ENCODE peak calls at places on chromosomes 7 and 10, in four cellular contexts. Q is tibial nerve, K is adrenal gland, I is H1. A is an unnamed sample.

GRCh38 chr10:94194256-94194655 is 168.5 kb downstream of the NOC3L start:
- DNase-seq in Q (no peak), K (no peak), I (no peak), A (no peak)

GRCh38 chr10:7218974-7219373 is 191.9 kb downstream of the SFMBT2 start:
- DNase-seq in Q (no peak), K (no peak), I (no peak), A (no peak)

GRCh38 chr7:39721345-39721744 is 98.0 kb downstream of the RALA start:
- DNase-seq in Q (no peak), K (no peak), I (no peak), A (no peak)

GRCh38 chr10:95295031-95295755 is 4.4 kb upstream of the PDLIM1 start:
- DNase-seq in Q (no peak), K (no peak), I (no peak), A (peak; percentile 62)

GRCh38 chr7:114062810-114063209 is 144.0 kb upstream of the PPP1R3A start:
- DNase-seq in Q (no peak), K (no peak), I (no peak), A (no peak)

GRCh38 chr10:99945286-99945685 is 64.5 kb downstream of the DNMBP start:
- DNase-seq in Q (no peak), K (peak; percentile 33), I (no peak), A (peak; percentile 85)

GRCh38 chr7:101913247-101913721 is 95.9 kb downstream of the CUX1 start:
- DNase-seq in Q (no peak), K (no peak), I (no peak), A (no peak)

GRCh38 chr10:132587175-132587574 is 49.6 kb downstream of the INPP5A start:
- DNase-seq in Q (no peak), K (no peak), I (no peak), A (no peak)

GRCh38 chr7:77576856-77577255 is 39.8 kb downstream of the PTPN12 start:
- DNase-seq in Q (no peak), K (no peak), I (no peak), A (no peak)

GRCh38 chr7:134995239-134996096 is 9.2 kb downstream of the AGBL3 start:
- DNase-seq in Q (no peak), K (no peak), I (no peak), A (no peak)

GRCh38 chr7:27143022-27143949 is at the start of gene HOXA5:
- DNase-seq in Q (no peak), K (peak; percentile 90), I (peak; percentile 78), A (peak; percentile 45)

GRCh38 chr10:118638680-118639079 is 43.2 kb upstream of the PRLHR start:
- DNase-seq in Q (no peak), K (no peak), I (no peak), A (no peak)

GRCh38 chr7:131937868-131938267 is 381.4 kb upstream of the PODXL start:
- DNase-seq in Q (no peak), K (no peak), I (no peak), A (no peak)

GRCh38 chr10:124721295-124722052 is 22.7 kb downstream of the FAM53B start:
- DNase-seq in Q (no peak), K (no peak), I (no peak), A (no peak)

GRCh38 chr10:70753026-70753663 is 32.0 kb downstream of the TBATA start:
- DNase-seq in Q (no peak), K (no peak), I (no peak), A (no peak)

GRCh38 chr10:80122746-80123145 is 9.8 kb upstream of the PLAC9 start:
- DNase-seq in Q (no peak), K (no peak), I (no peak), A (no peak)

GRCh38 chr7:151462306-151462779 is 22.4 kb upstream of the CRYGN start:
- DNase-seq in Q (no peak), K (no peak), I (no peak), A (no peak)
- TF ChIP-seq POLR2A in Q (no peak), K (no peak), I (no peak), A (no peak)

DNA sequence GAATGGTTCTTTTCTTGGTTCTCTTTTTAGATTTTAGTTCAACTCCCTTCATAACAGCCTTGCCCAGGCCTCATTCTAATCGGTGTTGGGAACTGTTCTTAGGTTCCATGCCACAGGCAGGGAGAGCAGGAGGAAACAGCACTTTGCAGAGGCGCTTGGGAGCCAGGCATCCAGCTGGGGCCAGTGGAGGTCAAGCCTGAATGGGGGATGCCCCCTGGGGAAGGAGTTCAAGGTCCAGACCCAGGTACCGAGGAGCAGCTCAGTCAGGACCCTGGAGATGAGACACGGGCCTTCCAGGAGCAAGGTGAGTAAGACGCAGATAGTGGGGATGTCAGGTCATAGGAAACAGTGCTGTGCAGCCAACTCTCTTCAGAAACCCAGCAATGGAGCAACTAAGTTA is 4.5 kb downstream of the ZSCAN25 start:
- DNase-seq in Q (no peak), K (no peak), I (no peak), A (no peak)
- TF ChIP-seq CTCF in Q (no peak), K (no peak), I (no peak), A (no peak)

GRCh38 chr7:122887848-122888247 is 1.6 kb upstream of the CADPS2 start:
- DNase-seq in Q (no peak), K (no peak), I (no peak), A (no peak)
- H3K27me3 ChIP-seq in Q (no peaks in the 10 kb centered on the region), K (no peaks in the 10 kb centered on the region), I (peaks cover 5% of the 10 kb centered on the region), A (no peaks in the 10 kb centered on the region)

GRCh38 chr10:86969421-86970041 is 1.2 kb downstream of the ADIRF start:
- DNase-seq in Q (no peak), K (peak; percentile 28), I (no peak), A (no peak)

GRCh38 chr10:86968994-86969355 is 693 bp downstream of the ADIRF start:
- DNase-seq in Q (no peak), K (peak; percentile 26), I (no peak), A (no peak)

GRCh38 chr10:86970152-86970886 is 2.0 kb downstream of the ADIRF start:
- DNase-seq in Q (peak; percentile 91), K (peak; percentile 58), I (no peak), A (peak; percentile 65)

GRCh38 chr10:86967481-86967941 is 771 bp upstream of the ADIRF start:
- DNase-seq in Q (no peak), K (peak; percentile 26), I (no peak), A (no peak)

GRCh38 chr10:86968271-86968993 is at the start of gene ADIRF:
- DNase-seq in Q (peak; percentile 72), K (peak; percentile 26), I (no peak), A (peak; percentile 75)
- TF ChIP-seq POLR2A in Q (peak; percentile 75), K (no peak), I (no peak), A (peak; percentile 22)

DNA sequence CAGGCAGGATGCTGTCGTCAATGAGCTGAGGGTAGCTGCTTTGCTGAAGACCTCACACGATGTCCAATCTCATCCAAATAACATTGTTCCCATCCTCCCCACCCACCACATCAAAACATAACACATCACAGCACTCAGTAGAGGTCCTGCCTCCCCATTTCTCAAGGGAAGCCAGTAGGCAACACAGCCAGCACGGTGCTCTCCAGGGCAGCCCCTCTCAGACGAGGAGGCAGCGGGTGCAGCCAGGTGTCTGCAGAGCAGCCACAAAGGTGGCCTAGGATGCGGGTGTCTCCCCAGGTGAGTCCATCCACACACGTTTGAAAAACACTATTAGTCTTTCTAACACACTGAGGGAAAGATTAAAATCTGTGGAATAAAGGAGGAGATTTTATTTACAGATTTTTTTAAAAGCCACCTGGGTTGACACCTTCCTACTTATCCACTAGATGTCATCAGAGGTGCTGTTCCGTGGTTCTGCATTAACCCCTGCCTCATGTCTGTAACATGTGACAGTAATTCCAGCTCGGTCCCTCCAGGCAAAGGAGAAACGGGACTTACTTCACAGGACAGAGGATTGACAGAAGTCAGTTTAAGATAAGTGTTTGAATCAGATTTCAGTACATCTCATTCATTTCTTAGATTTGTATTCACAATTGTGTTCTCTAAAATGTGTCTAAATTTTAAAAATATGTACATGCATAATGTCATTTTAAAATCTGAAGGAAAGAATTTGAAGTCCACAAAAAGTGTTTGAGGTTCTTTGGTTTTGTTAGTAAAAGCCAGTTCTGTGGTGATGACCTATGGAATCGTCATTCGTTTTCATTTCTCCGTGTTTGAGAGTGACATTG is 68.0 kb downstream of the LANCL2 start:
- DNase-seq in Q (no peak), K (no peak), I (no peak), A (no peak)
- TF ChIP-seq CTCF in Q (peak; percentile 31), K (peak; percentile 43), I (peak; percentile 63), A (peak; percentile 36)